ENCODE peak calls at places on chromosomes 1 and 21, in six cellular contexts. I, X, U, L, E and A are unnamed samples.

GRCh38 chr1:56060901-56061300 is 518.5 kb downstream of the PLPP3 start:
- DNase-seq in I (no peak), X (no peak), U (no peak), L (no peak), E (no peak), A (no peak)

GRCh38 chr1:32780005-32780404 is 37.2 kb downstream of the YARS1 start:
- DNase-seq in I (no peak), X (no peak), U (no peak), L (no peak), E (no peak), A (no peak)

GRCh38 chr1:41679531-41679930 is 195.0 kb upstream of the EDN2 start:
- DNase-seq in I (no peak), X (no peak), U (no peak), L (no peak), E (no peak), A (no peak)

GRCh38 chr1:216045400-216045799 is 377.8 kb downstream of the USH2A start:
- DNase-seq in I (no peak), X (no peak), U (no peak), L (peak; percentile 58), E (no peak), A (no peak)

GRCh38 chr1:226588484-226588883 is 39.9 kb downstream of the STUM start:
- DNase-seq in I (no peak), X (no peak), U (no peak), L (peak; percentile 63), E (no peak), A (no peak)

GRCh38 chr1:226497991-226498689 is 50.4 kb upstream of the STUM start:
- DNase-seq in I (no peak), X (peak; percentile 67), U (no peak), L (no peak), E (no peak), A (no peak)

GRCh38 chr1:5620997-5621396 is 371.2 kb downstream of the NPHP4 start:
- DNase-seq in I (no peak), X (no peak), U (no peak), L (no peak), E (peak; percentile 87), A (no peak)

GRCh38 chr1:54401799-54402198 is 4.4 kb downstream of the SSBP3 start:
- DNase-seq in I (no peak), X (no peak), U (no peak), L (no peak), E (no peak), A (no peak)

GRCh38 chr1:179369751-179370341 is 4.1 kb downstream of the AXDND1 start:
- DNase-seq in I (no peak), X (no peak), U (peak; percentile 46), L (peak; percentile 84), E (peak; percentile 55), A (no peak)

GRCh38 chr1:167095368-167095767 is 1.5 kb downstream of the STYXL2 start:
- DNase-seq in I (no peak), X (no peak), U (no peak), L (peak; percentile 17), E (no peak), A (no peak)

GRCh38 chr1:57101171-57101570 is 135.4 kb upstream of the C8B start:
- DNase-seq in I (no peak), X (no peak), U (no peak), L (no peak), E (no peak), A (no peak)

GRCh38 chr1:200374569-200375312 is 35.1 kb downstream of the ZNF281 start:
- DNase-seq in I (no peak), X (no peak), U (no peak), L (no peak), E (peak; percentile 37), A (no peak)

GRCh38 chr1:6392081-6392879 is 1.3 kb downstream of the ACOT7 start:
- DNase-seq in I (no peak), X (no peak), U (no peak), L (no peak), E (no peak), A (no peak)

GRCh38 chr1:199762567-199762966 is 264.9 kb upstream of the NR5A2 start:
- DNase-seq in I (no peak), X (no peak), U (no peak), L (no peak), E (no peak), A (no peak)

GRCh38 chr1:205648212-205648910 is 16.6 kb upstream of the ELK4 start:
- DNase-seq in I (no peak), X (no peak), U (no peak), L (no peak), E (peak; percentile 55), A (no peak)

GRCh38 chr21:10273196-10273595 is 248.2 kb upstream of the TPTE start:
- DNase-seq in I (no peak), X (no peak), U (no peak), L (peak; percentile 23), E (no peak), A (no peak)

DNA sequence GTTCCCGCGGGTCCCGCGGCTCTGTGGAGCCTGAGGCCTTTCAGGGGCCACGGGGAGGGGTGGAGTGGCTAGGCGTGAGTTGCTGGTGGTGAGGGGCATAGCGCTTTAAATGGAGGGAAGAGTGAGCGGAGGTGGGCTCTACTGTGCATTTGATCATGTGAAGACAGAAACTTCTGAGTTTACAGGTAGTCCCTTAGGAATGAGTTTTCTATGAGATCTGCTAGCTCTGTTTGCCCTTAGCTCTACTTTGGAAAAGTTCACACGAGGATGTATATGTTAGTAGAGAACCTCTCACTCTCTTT is 593 bp downstream of the ST6GALNAC3 start:
- DNase-seq in I (no peak), X (no peak), U (no peak), L (no peak), E (no peak), A (no peak)
- H3K4me3 ChIP-seq in I (peak overlapping the region; percentile 82), X (peak overlapping the region; percentile 76), U (peak overlapping the region; percentile 61), L (peak overlapping the region; percentile 73), E (peak overlapping the region; percentile 86), A (peak overlapping the region; percentile 61)

GRCh38 chr1:58248067-58248466 is 298.5 kb downstream of the OMA1 start:
- DNase-seq in I (no peak), X (no peak), U (no peak), L (no peak), E (no peak), A (no peak)

GRCh38 chr1:58250587-58250948 is 296.0 kb downstream of the OMA1 start:
- DNase-seq in I (no peak), X (no peak), U (no peak), L (no peak), E (no peak), A (no peak)

GRCh38 chr1:58249729-58250586 is 296.6 kb downstream of the OMA1 start:
- DNase-seq in I (peak; percentile 18), X (no peak), U (no peak), L (peak; percentile 19), E (peak; percentile 92), A (peak; percentile 13)

GRCh38 chr1:58251415-58252073 is 295.0 kb downstream of the OMA1 start:
- DNase-seq in I (no peak), X (no peak), U (no peak), L (peak; percentile 4), E (peak; percentile 87), A (no peak)

DNA sequence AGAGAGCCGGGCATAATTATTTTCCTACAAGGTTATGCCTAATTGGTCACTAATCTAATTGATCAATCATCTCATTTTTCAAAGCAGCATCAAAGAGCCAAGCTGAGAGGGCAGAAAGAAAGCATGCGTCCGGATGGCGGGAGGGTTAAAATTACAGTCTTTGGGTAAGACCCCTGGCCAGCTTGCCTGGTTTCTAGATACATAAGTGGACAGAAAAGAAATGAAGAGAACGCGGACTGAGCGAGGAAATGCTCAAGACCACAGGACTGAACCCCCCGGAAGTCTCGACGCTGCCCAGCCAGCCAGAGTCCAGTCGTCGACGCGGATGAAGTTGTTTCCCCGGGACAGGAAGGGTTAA is 297.2 kb downstream of the OMA1 start:
- DNase-seq in I (no peak), X (no peak), U (no peak), L (no peak), E (no peak), A (no peak)
- H3K4me3 ChIP-seq in I (peak overlapping the region; percentile 36), X (peak overlapping the region; percentile 64), U (peak overlapping the region; percentile 38), L (no peak overlapping the region), E (peak overlapping the region; percentile 78), A (peak overlapping the region; percentile 15)

GRCh38 chr1:3978928-3979325 is 78.9 kb upstream of the C1orf174 start:
- DNase-seq in I (no peak), X (no peak), U (no peak), L (no peak), E (no peak), A (no peak)
- H3K4me3 ChIP-seq in I (no peak overlapping the region), X (no peak overlapping the region), U (no peak overlapping the region), L (no peak overlapping the region), E (no peak overlapping the region), A (no peak overlapping the region)

DNA sequence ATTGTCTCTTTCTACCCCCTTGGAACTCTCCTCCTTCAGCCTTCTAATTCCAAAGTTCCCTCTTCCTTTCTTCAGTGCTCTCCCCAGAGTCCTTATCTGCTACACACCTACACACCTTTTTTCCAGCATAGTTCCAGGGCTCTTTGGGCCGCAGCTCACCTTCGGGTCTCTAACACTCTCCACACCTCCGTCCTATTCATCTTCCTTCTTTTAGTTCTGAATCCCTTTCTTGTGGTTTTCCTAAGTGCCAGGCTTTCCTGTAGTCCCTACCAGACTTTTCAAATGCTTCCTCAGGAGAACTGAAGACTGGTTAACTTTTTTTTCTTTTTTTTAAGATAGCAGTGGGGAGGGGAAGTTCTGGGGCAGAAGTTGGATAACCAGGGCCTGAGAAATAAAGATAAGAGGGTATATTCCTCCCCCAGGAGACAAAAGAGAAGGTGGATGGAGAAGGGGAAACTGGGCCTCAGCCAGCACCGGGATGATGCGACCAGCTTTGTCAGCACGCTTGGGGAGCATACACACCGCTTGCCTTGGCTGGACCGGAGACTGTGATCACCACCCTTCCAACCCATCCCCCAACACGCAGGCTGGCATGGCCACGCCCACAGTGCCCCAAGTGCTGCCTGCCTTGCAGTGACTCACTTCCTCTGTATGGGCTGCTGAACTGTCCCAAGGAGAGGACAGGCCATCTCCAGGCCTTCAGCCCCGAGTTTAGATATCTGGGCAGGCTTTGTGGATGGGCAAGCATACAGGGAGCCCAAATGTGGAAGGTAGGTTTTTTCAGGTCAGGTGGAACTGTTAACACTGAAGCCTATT is 2.5 kb upstream of the CERS2 start:
- DNase-seq in I (peak; percentile 49), X (peak; percentile 93), U (peak; percentile 80), L (no peak), E (peak; percentile 82), A (peak; percentile 58)
- H3K4me3 ChIP-seq in I (no peak overlapping the region), X (peak overlapping the region; percentile 4), U (peak overlapping the region; percentile 10), L (no peak overlapping the region), E (no peak overlapping the region), A (no peak overlapping the region)

DNA sequence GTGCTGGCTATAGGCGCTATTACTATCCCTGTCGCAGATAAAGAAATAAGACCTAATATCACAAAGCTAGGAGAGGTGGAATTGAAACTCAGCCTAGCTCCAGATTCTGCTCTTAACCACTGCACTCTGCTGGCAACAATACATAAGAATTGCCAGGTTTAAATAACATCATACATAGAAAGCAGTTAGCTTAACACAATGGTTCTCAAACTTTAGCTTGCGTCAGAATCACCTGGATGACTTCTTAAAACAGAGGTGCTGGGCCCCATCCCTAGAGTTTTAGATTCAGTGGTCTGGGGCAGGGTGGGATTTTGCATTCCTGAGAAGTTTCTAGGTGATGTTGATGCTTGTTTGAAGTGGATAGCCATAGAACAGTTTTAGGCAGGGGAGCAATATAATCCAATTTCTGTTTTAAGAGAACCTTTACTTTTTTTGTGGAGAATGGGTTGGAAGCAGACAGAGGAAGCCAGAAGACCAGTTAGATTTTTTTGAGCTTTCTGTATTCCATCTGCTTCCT is 1.1 kb upstream of the POMGNT1 start:
- DNase-seq in I (no peak), X (no peak), U (no peak), L (no peak), E (no peak), A (no peak)
- H3K4me3 ChIP-seq in I (no peak overlapping the region), X (peak overlapping the region; percentile 89), U (peak overlapping the region; percentile 86), L (peak overlapping the region; percentile 86), E (peak overlapping the region; percentile 92), A (no peak overlapping the region)